ENCODE peak calls at places on chromosome 1, in seven cellular contexts. M is cardiac muscle cell, X is GM10248, Z is heart left ventricle, O is GM20000, N is psoas muscle, U is mesothelial cell of epicardium. G is an unnamed sample.
A peak's percentile ranks its signal among the peaks of the same experiment; 100 is the strongest.

GRCh38 chr1:41739061-41739955 is 179.4 kb downstream of the HIVEP3 start:
- DNase-seq in M (no peak), X (peak; percentile 72), Z (peak; percentile 91), O (peak; percentile 67), N (peak; percentile 77), U (no peak), G (peak; percentile 58)

GRCh38 chr1:65027699-65028358 is 61.5 kb upstream of the JAK1 start:
- DNase-seq in M (no peak), X (no peak), Z (peak; percentile 78), O (no peak), N (peak; percentile 67), U (no peak), G (no peak)

GRCh38 chr1:19559641-19560040 is 74.3 kb upstream of the CAPZB start:
- DNase-seq in M (no peak), X (peak; percentile 1), Z (no peak), O (no peak), N (no peak), U (no peak), G (no peak)

GRCh38 chr1:110281363-110282290 is 57.5 kb upstream of the RBM15 start:
- DNase-seq in M (no peak), X (no peak), Z (no peak), O (no peak), N (no peak), U (no peak), G (no peak)

GRCh38 chr1:32411261-32411660 is 17.0 kb upstream of the BSDC1 start:
- DNase-seq in M (no peak), X (no peak), Z (no peak), O (no peak), N (no peak), U (no peak), G (no peak)

GRCh38 chr1:108590947-108591346 is 31.0 kb downstream of the EEIG2 start:
- DNase-seq in M (no peak), X (no peak), Z (no peak), O (no peak), N (no peak), U (no peak), G (no peak)

GRCh38 chr1:58908539-58909161 is 124.8 kb upstream of the JUN start:
- DNase-seq in M (no peak), X (no peak), Z (no peak), O (no peak), N (no peak), U (no peak), G (no peak)

GRCh38 chr1:118302145-118302544 is 117.1 kb upstream of the SPAG17 start:
- DNase-seq in M (no peak), X (no peak), Z (no peak), O (no peak), N (no peak), U (no peak), G (no peak)

GRCh38 chr1:232950919-232951579 is 638 bp downstream of the NTPCR start:
- DNase-seq in M (peak; percentile 56), X (peak; percentile 27), Z (no peak), O (peak; percentile 42), N (no peak), U (no peak), G (peak; percentile 30)

GRCh38 chr1:109927908-109928307 is 17.3 kb downstream of the CSF1 start:
- DNase-seq in M (no peak), X (no peak), Z (peak; percentile 83), O (no peak), N (peak; percentile 78), U (no peak), G (no peak)

GRCh38 chr1:92536593-92537332 is 50.0 kb upstream of the GFI1 start:
- DNase-seq in M (no peak), X (peak; percentile 70), Z (no peak), O (peak; percentile 62), N (no peak), U (no peak), G (peak; percentile 61)

GRCh38 chr1:8745749-8746390 is 71.6 kb downstream of the RERE start:
- DNase-seq in M (no peak), X (no peak), Z (no peak), O (no peak), N (no peak), U (no peak), G (no peak)

GRCh38 chr1:187203257-187203656 is 374.5 kb downstream of the PLA2G4A start:
- DNase-seq in M (no peak), X (no peak), Z (no peak), O (no peak), N (no peak), U (no peak), G (no peak)

GRCh38 chr1:4048921-4049320 is 148.8 kb upstream of the C1orf174 start:
- DNase-seq in M (no peak), X (no peak), Z (no peak), O (no peak), N (no peak), U (no peak), G (no peak)

GRCh38 chr1:63859480-63860275 is 85.9 kb downstream of the ROR1 start:
- DNase-seq in M (no peak), X (no peak), Z (no peak), O (no peak), N (no peak), U (no peak), G (no peak)

GRCh38 chr1:204216880-204217647 is 3.3 kb upstream of the GOLT1A start:
- DNase-seq in M (no peak), X (no peak), Z (no peak), O (no peak), N (no peak), U (no peak), G (no peak)

GRCh38 chr1:55007626-55008025 is 8.9 kb downstream of the BSND start:
- DNase-seq in M (no peak), X (no peak), Z (no peak), O (no peak), N (no peak), U (no peak), G (no peak)

GRCh38 chr1:88801575-88802208 is 89.7 kb downstream of the GTF2B start:
- DNase-seq in M (no peak), X (no peak), Z (no peak), O (no peak), N (no peak), U (no peak), G (no peak)

GRCh38 chr1:45512641-45513054 is 9.0 kb downstream of the PRDX1 start:
- DNase-seq in M (peak; percentile 76), X (peak; percentile 64), Z (no peak), O (peak; percentile 50), N (peak; percentile 43), U (no peak), G (peak; percentile 58)

GRCh38 chr1:170424346-170424745 is 107.6 kb upstream of the GORAB start:
- DNase-seq in M (no peak), X (no peak), Z (no peak), O (no peak), N (no peak), U (no peak), G (no peak)

GRCh38 chr1:215793210-215793609 is 226.1 kb downstream of the KCTD3 start:
- DNase-seq in M (no peak), X (no peak), Z (no peak), O (peak; percentile 5), N (no peak), U (no peak), G (no peak)
- TF ChIP-seq CTCF in M (peak; percentile 38), X (peak; percentile 28), Z (peak; percentile 13), O (no peak), N (no peak), U (no peak), G (peak; percentile 32)

GRCh38 chr1:52070704-52071103 is 14.6 kb downstream of the BTF3L4 start:
- DNase-seq in M (no peak), X (no peak), Z (no peak), O (no peak), N (no peak), U (no peak), G (no peak)
- TF ChIP-seq CTCF in M (no peak), X (no peak), Z (no peak), O (no peak), N (no peak), U (no peak), G (no peak)

GRCh38 chr1:181352695-181353094 is 130.6 kb upstream of the CACNA1E start:
- DNase-seq in M (no peak), X (no peak), Z (no peak), O (no peak), N (no peak), U (no peak), G (no peak)

GRCh38 chr1:181353526-181353925 is 129.8 kb upstream of the CACNA1E start:
- DNase-seq in M (no peak), X (no peak), Z (no peak), O (no peak), N (no peak), U (no peak), G (no peak)

GRCh38 chr1:181350146-181350545 is 133.2 kb upstream of the CACNA1E start:
- DNase-seq in M (no peak), X (no peak), Z (no peak), O (no peak), N (no peak), U (no peak), G (no peak)

GRCh38 chr1:181349512-181349911 is 133.8 kb upstream of the CACNA1E start:
- DNase-seq in M (no peak), X (no peak), Z (no peak), O (no peak), N (no peak), U (no peak), G (no peak)

DNA sequence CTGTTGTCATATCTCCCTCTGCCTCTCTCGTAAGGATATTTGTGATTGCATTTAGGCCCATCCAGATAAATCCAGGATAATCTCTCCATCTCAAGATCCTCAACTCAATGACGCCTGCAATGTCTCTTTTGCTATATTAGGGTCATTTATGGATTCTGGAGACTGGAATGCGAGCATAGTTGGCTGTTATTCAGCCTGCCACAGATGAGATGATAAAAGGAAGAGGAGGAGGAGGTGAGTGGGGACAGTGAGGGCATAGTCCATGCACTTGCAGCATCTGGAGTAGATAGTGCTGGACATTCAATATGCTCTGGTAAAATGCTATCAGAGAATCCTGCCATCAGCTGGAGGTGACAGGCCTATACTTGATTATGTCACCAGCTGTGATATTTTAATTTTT is 131.6 kb upstream of the CACNA1E start:
- DNase-seq in M (no peak), X (no peak), Z (no peak), O (no peak), N (no peak), U (no peak), G (no peak)
- TF ChIP-seq CTCF in M (no peak), X (no peak), Z (no peak), O (no peak), N (no peak), U (no peak), G (no peak)

GRCh38 chr1:18240906-18241305 is 133.3 kb downstream of the IGSF21 start:
- DNase-seq in M (no peak), X (no peak), Z (no peak), O (no peak), N (no peak), U (no peak), G (no peak)

GRCh38 chr1:18243503-18244175 is 136.0 kb downstream of the IGSF21 start:
- DNase-seq in M (no peak), X (no peak), Z (no peak), O (no peak), N (no peak), U (no peak), G (no peak)

GRCh38 chr1:18239671-18240070 is 132.1 kb downstream of the IGSF21 start:
- DNase-seq in M (no peak), X (no peak), Z (no peak), O (no peak), N (no peak), U (no peak), G (no peak)

GRCh38 chr1:18244762-18245161 is 137.2 kb downstream of the IGSF21 start:
- DNase-seq in M (no peak), X (no peak), Z (no peak), O (no peak), N (no peak), U (no peak), G (no peak)

GRCh38 chr1:18241932-18242331 is 134.3 kb downstream of the IGSF21 start:
- DNase-seq in M (no peak), X (no peak), Z (no peak), O (no peak), N (no peak), U (no peak), G (no peak)
- TF ChIP-seq CTCF in M (no peak), X (no peak), Z (no peak), O (no peak), N (no peak), U (no peak), G (no peak)